ENCODE peak calls at places on chromosomes 11 and 22, in eight cellular contexts. One of them, this sample, is unnamed.

GRCh38 chr11:130638048-130638447 is 189.6 kb downstream of the ADAMTS15 start:
- DNase-seq in uterus: no peak
- DNase-seq in breast epithelium: no peak
- DNase-seq in ovary: no peak
- DNase-seq in GM12878: no peak
- DNase-seq in heart left ventricle: no peak
- DNase-seq in body of pancreas: no peak
- DNase-seq in sigmoid colon: no peak
- DNase-seq in this sample: no peak

GRCh38 chr11:7892751-7893356 is 38.2 kb downstream of the OR10A6 start:
- DNase-seq in ovary: no peak
- DNase-seq in breast epithelium: no peak
- DNase-seq in uterus: no peak
- DNase-seq in GM12878: no peak
- DNase-seq in sigmoid colon: no peak
- DNase-seq in heart left ventricle: no peak
- DNase-seq in body of pancreas: peak; percentile 30
- DNase-seq in this sample: no peak

GRCh38 chr11:2470495-2470894 is 25.7 kb downstream of the KCNQ1 start:
- DNase-seq in breast epithelium: no peak
- DNase-seq in ovary: no peak
- DNase-seq in sigmoid colon: no peak
- DNase-seq in uterus: no peak
- DNase-seq in heart left ventricle: peak; percentile 8
- DNase-seq in body of pancreas: no peak
- DNase-seq in GM12878: no peak
- DNase-seq in this sample: no peak

GRCh38 chr22:16601437-16602223 is 9.0 kb upstream of the CCT8L2 start:
- DNase-seq in heart left ventricle: no peak
- DNase-seq in sigmoid colon: no peak
- DNase-seq in body of pancreas: peak; percentile 9
- DNase-seq in breast epithelium: peak; percentile 26
- DNase-seq in GM12878: no peak
- DNase-seq in uterus: no peak
- DNase-seq in ovary: peak; percentile 28
- DNase-seq in this sample: no peak

GRCh38 chr11:106828576-106828975 is 189.7 kb downstream of the GUCY1A2 start:
- DNase-seq in uterus: no peak
- DNase-seq in sigmoid colon: no peak
- DNase-seq in body of pancreas: no peak
- DNase-seq in GM12878: no peak
- DNase-seq in heart left ventricle: no peak
- DNase-seq in breast epithelium: no peak
- DNase-seq in ovary: no peak
- DNase-seq in this sample: no peak

GRCh38 chr22:29346659-29347058 is 31.2 kb upstream of the RASL10A start:
- DNase-seq in body of pancreas: no peak
- DNase-seq in breast epithelium: peak; percentile 42
- DNase-seq in ovary: no peak
- DNase-seq in sigmoid colon: no peak
- DNase-seq in uterus: no peak
- DNase-seq in GM12878: no peak
- DNase-seq in heart left ventricle: peak; percentile 33
- DNase-seq in this sample: no peak

GRCh38 chr11:3159296-3160190 is 5.6 kb downstream of the OSBPL5 start:
- DNase-seq in GM12878: no peak
- DNase-seq in sigmoid colon: peak; percentile 93
- DNase-seq in breast epithelium: peak; percentile 81
- DNase-seq in heart left ventricle: peak; percentile 85
- DNase-seq in body of pancreas: peak; percentile 66
- DNase-seq in ovary: peak; percentile 58
- DNase-seq in uterus: peak; percentile 69
- DNase-seq in this sample: peak; percentile 83

GRCh38 chr11:87215236-87215635 is 177.5 kb downstream of the TMEM135 start:
- DNase-seq in sigmoid colon: no peak
- DNase-seq in body of pancreas: no peak
- DNase-seq in uterus: no peak
- DNase-seq in heart left ventricle: no peak
- DNase-seq in ovary: no peak
- DNase-seq in breast epithelium: no peak
- DNase-seq in GM12878: no peak
- DNase-seq in this sample: no peak

GRCh38 chr11:134452849-134453177 is 40.8 kb upstream of the B3GAT1 start:
- DNase-seq in heart left ventricle: no peak
- DNase-seq in ovary: no peak
- DNase-seq in body of pancreas: no peak
- DNase-seq in uterus: no peak
- DNase-seq in sigmoid colon: peak; percentile 7
- DNase-seq in breast epithelium: no peak
- DNase-seq in GM12878: no peak
- DNase-seq in this sample: no peak

GRCh38 chr11:103541186-103541795 is 432.1 kb downstream of the DYNC2H1 start:
- DNase-seq in ovary: no peak
- DNase-seq in uterus: no peak
- DNase-seq in sigmoid colon: no peak
- DNase-seq in heart left ventricle: no peak
- DNase-seq in breast epithelium: no peak
- DNase-seq in GM12878: no peak
- DNase-seq in body of pancreas: no peak
- DNase-seq in this sample: no peak

GRCh38 chr11:11567862-11568650 is 53.7 kb downstream of the GALNT18 start:
- DNase-seq in heart left ventricle: no peak
- DNase-seq in sigmoid colon: peak; percentile 88
- DNase-seq in ovary: no peak
- DNase-seq in uterus: peak; percentile 62
- DNase-seq in breast epithelium: no peak
- DNase-seq in GM12878: peak; percentile 25
- DNase-seq in body of pancreas: no peak
- DNase-seq in this sample: no peak

GRCh38 chr11:67349036-67349435 is 4.3 kb downstream of the POLD4 start:
- DNase-seq in heart left ventricle: no peak
- DNase-seq in GM12878: no peak
- DNase-seq in ovary: no peak
- DNase-seq in breast epithelium: no peak
- DNase-seq in sigmoid colon: no peak
- DNase-seq in uterus: no peak
- DNase-seq in body of pancreas: no peak
- DNase-seq in this sample: no peak

GRCh38 chr11:44615913-44616806 is 50.7 kb downstream of the CD82 start:
- DNase-seq in breast epithelium: no peak
- DNase-seq in body of pancreas: no peak
- DNase-seq in ovary: no peak
- DNase-seq in heart left ventricle: no peak
- DNase-seq in uterus: no peak
- DNase-seq in sigmoid colon: peak; percentile 55
- DNase-seq in GM12878: no peak
- DNase-seq in this sample: peak; percentile 43

GRCh38 chr22:36528336-36528735 is 630 bp downstream of the EIF3D start:
- DNase-seq in heart left ventricle: no peak
- DNase-seq in body of pancreas: peak; percentile 19
- DNase-seq in GM12878: no peak
- DNase-seq in sigmoid colon: no peak
- DNase-seq in uterus: no peak
- DNase-seq in breast epithelium: no peak
- DNase-seq in ovary: no peak
- DNase-seq in this sample: no peak

GRCh38 chr11:1290052-1291040 is 19.1 kb downstream of the TOLLIP start:
- DNase-seq in breast epithelium: no peak
- DNase-seq in heart left ventricle: peak; percentile 35
- DNase-seq in body of pancreas: no peak
- DNase-seq in sigmoid colon: no peak
- DNase-seq in GM12878: no peak
- DNase-seq in ovary: no peak
- DNase-seq in uterus: peak; percentile 5
- DNase-seq in this sample: no peak

GRCh38 chr11:10303558-10304363 is 1.1 kb upstream of the ADM start:
- DNase-seq in ovary: no peak
- DNase-seq in body of pancreas: peak; percentile 55
- DNase-seq in uterus: peak; percentile 40
- DNase-seq in GM12878: no peak
- DNase-seq in heart left ventricle: no peak
- DNase-seq in breast epithelium: peak; percentile 52
- DNase-seq in sigmoid colon: no peak
- DNase-seq in this sample: peak; percentile 78

GRCh38 chr11:134531331-134532135 is 119.5 kb upstream of the B3GAT1 start:
- DNase-seq in uterus: peak; percentile 8
- DNase-seq in GM12878: no peak
- DNase-seq in body of pancreas: no peak
- DNase-seq in ovary: no peak
- DNase-seq in breast epithelium: no peak
- DNase-seq in sigmoid colon: peak; percentile 50
- DNase-seq in heart left ventricle: no peak
- DNase-seq in this sample: peak; percentile 26

GRCh38 chr22:25779426-25779825 is 37.4 kb downstream of the MYO18B start:
- DNase-seq in ovary: no peak
- DNase-seq in body of pancreas: no peak
- DNase-seq in heart left ventricle: no peak
- DNase-seq in GM12878: no peak
- DNase-seq in breast epithelium: no peak
- DNase-seq in sigmoid colon: no peak
- DNase-seq in uterus: no peak
- DNase-seq in this sample: no peak

GRCh38 chr22:45991108-45991507 is 14.1 kb upstream of the WNT7B start:
- DNase-seq in breast epithelium: no peak
- DNase-seq in heart left ventricle: no peak
- DNase-seq in ovary: no peak
- DNase-seq in body of pancreas: no peak
- DNase-seq in GM12878: no peak
- DNase-seq in uterus: no peak
- DNase-seq in sigmoid colon: no peak
- DNase-seq in this sample: no peak

GRCh38 chr22:45993841-45994240 is 16.9 kb upstream of the WNT7B start:
- DNase-seq in breast epithelium: no peak
- DNase-seq in body of pancreas: no peak
- DNase-seq in heart left ventricle: peak; percentile 7
- DNase-seq in GM12878: no peak
- DNase-seq in uterus: no peak
- DNase-seq in ovary: no peak
- DNase-seq in sigmoid colon: no peak
- DNase-seq in this sample: no peak

GRCh38 chr22:45992737-45993136 is 15.8 kb upstream of the WNT7B start:
- DNase-seq in uterus: no peak
- DNase-seq in GM12878: no peak
- DNase-seq in heart left ventricle: peak; percentile 14
- DNase-seq in breast epithelium: no peak
- DNase-seq in sigmoid colon: no peak
- DNase-seq in ovary: no peak
- DNase-seq in body of pancreas: no peak
- DNase-seq in this sample: no peak

GRCh38 chr22:45994516-45995404 is 17.8 kb upstream of the WNT7B start:
- DNase-seq in heart left ventricle: peak; percentile 94
- DNase-seq in sigmoid colon: peak; percentile 91
- DNase-seq in breast epithelium: peak; percentile 72
- DNase-seq in uterus: peak; percentile 83
- DNase-seq in body of pancreas: peak; percentile 82
- DNase-seq in ovary: peak; percentile 75
- DNase-seq in GM12878: no peak
- DNase-seq in this sample: peak; percentile 74

DNA sequence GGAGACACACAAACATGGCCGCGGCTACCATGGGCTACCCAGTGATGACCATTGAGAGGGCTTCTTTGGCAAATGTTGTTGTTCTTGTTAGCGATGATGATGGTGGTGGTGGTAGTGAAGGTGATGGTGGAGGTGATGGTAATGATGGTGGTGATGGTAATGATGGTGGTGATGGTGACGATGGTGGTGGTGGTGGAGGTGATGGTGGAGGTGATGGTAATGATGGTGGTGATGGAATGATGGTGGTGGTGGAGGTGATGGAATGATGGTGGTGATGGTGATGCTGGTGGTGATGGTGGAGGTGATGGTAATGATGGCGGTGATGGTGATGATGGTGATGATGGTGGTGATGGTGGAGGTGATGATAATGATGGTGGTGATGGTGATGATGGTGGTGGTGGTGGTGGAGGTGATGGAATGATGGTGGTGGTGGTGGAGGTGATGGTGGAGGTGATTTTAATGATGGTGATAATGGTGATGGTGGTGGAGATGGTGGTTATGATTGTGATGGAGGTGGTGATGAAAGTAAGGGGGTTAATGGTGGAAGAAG is 16.3 kb upstream of the WNT7B start:
- DNase-seq in sigmoid colon: no peak
- DNase-seq in ovary: no peak
- DNase-seq in GM12878: no peak
- DNase-seq in breast epithelium: no peak
- DNase-seq in uterus: no peak
- DNase-seq in body of pancreas: no peak
- DNase-seq in heart left ventricle: no peak
- DNase-seq in this sample: no peak
- TF ChIP-seq POLR2A in sigmoid colon: no peak
- TF ChIP-seq POLR2A in ovary: no peak
- TF ChIP-seq POLR2A in GM12878: no peak
- TF ChIP-seq POLR2A in breast epithelium: no peak
- TF ChIP-seq POLR2A in uterus: no peak
- TF ChIP-seq POLR2A in body of pancreas: no peak
- TF ChIP-seq POLR2A in heart left ventricle: no peak
- TF ChIP-seq POLR2A in this sample: no peak

GRCh38 chr22:49466926-49467590 is 360.6 kb downstream of the BRD1 start:
- DNase-seq in body of pancreas: no peak
- DNase-seq in ovary: no peak
- DNase-seq in heart left ventricle: no peak
- DNase-seq in GM12878: no peak
- DNase-seq in sigmoid colon: no peak
- DNase-seq in breast epithelium: no peak
- DNase-seq in uterus: no peak
- DNase-seq in this sample: no peak
- H3K27me3 ChIP-seq in body of pancreas: no peaks in the 10 kb centered on the region
- H3K27me3 ChIP-seq in ovary: no peaks in the 10 kb centered on the region
- H3K27me3 ChIP-seq in heart left ventricle: no peaks in the 10 kb centered on the region
- H3K27me3 ChIP-seq in GM12878: no peaks in the 10 kb centered on the region
- H3K27me3 ChIP-seq in sigmoid colon: no peaks in the 10 kb centered on the region
- H3K27me3 ChIP-seq in breast epithelium: peaks cover 63% of the 10 kb centered on the region
- H3K27me3 ChIP-seq in uterus: no peaks in the 10 kb centered on the region
- H3K27me3 ChIP-seq in this sample: no peaks in the 10 kb centered on the region

DNA sequence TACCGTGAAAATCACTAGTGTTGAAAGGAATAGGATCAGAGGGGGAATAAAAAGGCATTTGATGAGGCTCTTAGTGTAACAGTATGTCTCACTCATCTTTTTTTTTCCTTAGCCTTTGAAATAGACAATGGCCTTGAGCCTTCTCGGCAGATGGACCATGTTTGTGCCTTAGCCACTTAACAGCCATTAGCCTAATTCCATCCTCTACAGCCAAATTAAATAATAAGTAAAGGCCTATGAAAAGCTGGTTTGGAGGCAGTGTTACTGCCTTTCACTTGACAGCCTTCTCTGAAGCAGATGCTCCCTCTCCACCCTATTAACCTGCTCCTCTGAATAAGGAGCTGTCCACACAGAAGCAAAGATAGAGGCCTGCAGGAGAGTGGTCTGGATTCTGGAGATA is 580.7 kb downstream of the NTM start:
- DNase-seq in sigmoid colon: no peak
- DNase-seq in breast epithelium: no peak
- DNase-seq in GM12878: no peak
- DNase-seq in heart left ventricle: no peak
- DNase-seq in body of pancreas: no peak
- DNase-seq in uterus: no peak
- DNase-seq in ovary: no peak
- DNase-seq in this sample: no peak
- TF ChIP-seq POLR2A in sigmoid colon: no peak
- TF ChIP-seq POLR2A in breast epithelium: no peak
- TF ChIP-seq POLR2A in GM12878: no peak
- TF ChIP-seq POLR2A in heart left ventricle: no peak
- TF ChIP-seq POLR2A in body of pancreas: no peak
- TF ChIP-seq POLR2A in uterus: no peak
- TF ChIP-seq POLR2A in ovary: no peak
- TF ChIP-seq POLR2A in this sample: no peak

GRCh38 chr11:112968988-112969714 is 7.9 kb downstream of the NCAM1 start:
- DNase-seq in body of pancreas: no peak
- DNase-seq in ovary: no peak
- DNase-seq in uterus: no peak
- DNase-seq in heart left ventricle: no peak
- DNase-seq in GM12878: no peak
- DNase-seq in sigmoid colon: no peak
- DNase-seq in breast epithelium: no peak
- DNase-seq in this sample: no peak
- H3K27me3 ChIP-seq in body of pancreas: no peaks in the 10 kb centered on the region
- H3K27me3 ChIP-seq in ovary: no peaks in the 10 kb centered on the region
- H3K27me3 ChIP-seq in uterus: no peaks in the 10 kb centered on the region
- H3K27me3 ChIP-seq in heart left ventricle: no peaks in the 10 kb centered on the region
- H3K27me3 ChIP-seq in GM12878: no peaks in the 10 kb centered on the region
- H3K27me3 ChIP-seq in sigmoid colon: no peaks in the 10 kb centered on the region
- H3K27me3 ChIP-seq in breast epithelium: no peaks in the 10 kb centered on the region
- H3K27me3 ChIP-seq in this sample: no peaks in the 10 kb centered on the region